ENCODE peak calls at places on chromosomes 13 and 19, in six cellular contexts. N is GM13977, D is hepatic stellate cell, Q is ELR, F is tibial artery, C is mesenteric fat pad. U is an unnamed sample.

GRCh38 chr13:61294467-61295186 is 121.0 kb downstream of the PCDH20 start:
- DNase-seq in N (no peak), C (no peak), F (no peak), D (no peak), Q (no peak), U (peak)

GRCh38 chr13:73168993-73169401 is 110.2 kb downstream of the KLF5 start:
- DNase-seq in C (no peak), F (no peak), Q (peak), N (no peak), D (no peak), U (peak)

GRCh38 chr13:103100795-103101194 is 34.6 kb upstream of the SLC10A2 start:
- DNase-seq in C (no peak), F (no peak), N (no peak), D (no peak), Q (no peak), U (peak)

GRCh38 chr19:10634881-10635463 is 9.6 kb downstream of the SLC44A2 start:
- DNase-seq in Q (no peak), N (no peak), D (no peak), C (no peak), F (no peak), U (no peak)

GRCh38 chr13:99087954-99088491 is 110.2 kb upstream of the DOCK9 start:
- DNase-seq in C (no peak), N (no peak), F (no peak), Q (no peak), D (no peak), U (peak)

GRCh38 chr19:8596168-8596567 is 14.3 kb downstream of the ADAMTS10 start:
- DNase-seq in Q (no peak), D (no peak), N (no peak), F (no peak), C (no peak), U (no peak)

GRCh38 chr13:73317140-73317539 is 258.3 kb downstream of the KLF5 start:
- DNase-seq in Q (no peak), D (no peak), N (no peak), F (no peak), C (no peak), U (no peak)

GRCh38 chr19:5308471-5309437 is 31.9 kb downstream of the PTPRS start:
- DNase-seq in N (no peak), Q (peak), F (peak), C (no peak), D (peak), U (peak)

GRCh38 chr19:53546766-53547541 is 9.0 kb downstream of the ZNF331 start:
- DNase-seq in N (no peak), C (no peak), Q (no peak), F (no peak), D (no peak), U (no peak)

GRCh38 chr13:98358933-98359332 is 181.9 kb upstream of the RNF113B start:
- DNase-seq in N (no peak), C (no peak), Q (no peak), D (no peak), F (no peak), U (no peak)

GRCh38 chr13:21077360-21078353 is 16.3 kb upstream of the LATS2 start:
- DNase-seq in D (no peak), Q (no peak), F (no peak), N (no peak), C (no peak), U (no peak)

GRCh38 chr13:77779461-77780272 is 82.2 kb downstream of the SLAIN1 start:
- DNase-seq in F (no peak), N (peak), D (peak), C (no peak), Q (peak), U (peak)

U was measured in renal cortical epithelial cell.